ENCODE peak calls at places on chromosomes 3 and 15, in five cellular contexts. E, J, H, L and S are unnamed samples.
A peak's percentile ranks its signal among the peaks of the same experiment; 100 is the strongest.

GRCh38 chr15:50248994-50249586 is 16.4 kb downstream of the HDC start:
- DNase-seq in E (no peak), J (no peak), H (no peak), L (peak; percentile 20), S (no peak)

GRCh38 chr3:128004661-128005060 is 47.6 kb upstream of the SEC61A1 start:
- DNase-seq in E (no peak), J (no peak), H (no peak), L (no peak), S (no peak)

GRCh38 chr3:78430741-78431140 is 1337.1 kb downstream of the ROBO1 start:
- DNase-seq in E (no peak), J (no peak), H (no peak), L (no peak), S (no peak)

GRCh38 chr3:52221141-52221562 is 4.3 kb downstream of the TLR9 start:
- DNase-seq in E (no peak), J (no peak), H (no peak), L (no peak), S (no peak)

GRCh38 chr15:27671794-27672438 is 427.2 kb downstream of the OCA2 start:
- DNase-seq in E (no peak), J (no peak), H (no peak), L (no peak), S (no peak)

GRCh38 chr3:95184038-95184437 is 1121.2 kb downstream of the NSUN3 start:
- DNase-seq in E (peak; percentile 2), J (no peak), H (no peak), L (no peak), S (no peak)

GRCh38 chr3:179301645-179302044 is 21.2 kb upstream of the ZNF639 start:
- DNase-seq in E (no peak), J (no peak), H (no peak), L (no peak), S (no peak)

GRCh38 chr3:108569336-108569735 is 19.9 kb downstream of the CIP2A start:
- DNase-seq in E (no peak), J (no peak), H (no peak), L (no peak), S (no peak)

GRCh38 chr3:194537732-194538247 is 51.0 kb upstream of the ATP13A3 start:
- DNase-seq in E (peak; percentile 67), J (no peak), H (peak; percentile 81), L (peak; percentile 24), S (peak; percentile 59)

GRCh38 chr3:189389346-189389745 is 217.6 kb downstream of the TPRG1 start:
- DNase-seq in E (no peak), J (no peak), H (no peak), L (peak; percentile 79), S (no peak)

GRCh38 chr3:189490749-189491148 is 140.4 kb upstream of the TP63 start:
- DNase-seq in E (no peak), J (no peak), H (no peak), L (no peak), S (no peak)

GRCh38 chr3:127389415-127389814 is 101.6 kb upstream of the PRR20G start:
- DNase-seq in E (no peak), J (no peak), H (no peak), L (peak; percentile 24), S (no peak)

GRCh38 chr3:43436507-43437140 is 150.3 kb downstream of the SNRK start:
- DNase-seq in E (no peak), J (no peak), H (no peak), L (no peak), S (no peak)

GRCh38 chr3:72660270-72661114 is 187.8 kb downstream of the SHQ1 start:
- DNase-seq in E (no peak), J (no peak), H (no peak), L (peak; percentile 35), S (no peak)

GRCh38 chr3:33921608-33922007 is 123.2 kb downstream of the PDCD6IP start:
- DNase-seq in E (no peak), J (no peak), H (peak; percentile 67), L (peak; percentile 18), S (no peak)

GRCh38 chr3:31543375-31543774 is 10.7 kb downstream of the STT3B start:
- DNase-seq in E (no peak), J (no peak), H (no peak), L (peak; percentile 56), S (no peak)

GRCh38 chr3:155664922-155665695 is 79.8 kb downstream of the PLCH1 start:
- DNase-seq in E (peak; percentile 65), J (no peak), H (no peak), L (peak; percentile 69), S (peak; percentile 92)

GRCh38 chr3:16907245-16907644 is 22.5 kb downstream of the PLCL2 start:
- DNase-seq in E (no peak), J (no peak), H (no peak), L (no peak), S (no peak)

GRCh38 chr3:16908006-16908405 is 23.3 kb downstream of the PLCL2 start:
- DNase-seq in E (no peak), J (no peak), H (no peak), L (no peak), S (no peak)

GRCh38 chr3:16908408-16908807 is 23.7 kb downstream of the PLCL2 start:
- DNase-seq in E (no peak), J (no peak), H (no peak), L (no peak), S (no peak)

GRCh38 chr3:16905704-16906103 is 20.9 kb downstream of the PLCL2 start:
- DNase-seq in E (no peak), J (no peak), H (no peak), L (no peak), S (no peak)

GRCh38 chr3:16906679-16907078 is 21.9 kb downstream of the PLCL2 start:
- DNase-seq in E (no peak), J (no peak), H (no peak), L (no peak), S (peak; percentile 20)
- H3K4me3 ChIP-seq in E (no peak overlapping the region), J (no peak overlapping the region), H (no peak overlapping the region), L (no peak overlapping the region), S (no peak overlapping the region)

GRCh38 chr3:68878962-68879361 is 53.4 kb downstream of the TAFA4 start:
- DNase-seq in E (no peak), J (no peak), H (no peak), L (no peak), S (no peak)

GRCh38 chr3:68876112-68876713 is 56.1 kb downstream of the TAFA4 start:
- DNase-seq in E (peak; percentile 31), J (no peak), H (peak; percentile 51), L (peak; percentile 46), S (peak; percentile 15)

GRCh38 chr3:68880632-68881031 is 51.7 kb downstream of the TAFA4 start:
- DNase-seq in E (no peak), J (no peak), H (no peak), L (no peak), S (no peak)

GRCh38 chr3:68874551-68875348 is 57.6 kb downstream of the TAFA4 start:
- DNase-seq in E (no peak), J (no peak), H (no peak), L (no peak), S (no peak)

GRCh38 chr3:68878322-68878721 is 54.0 kb downstream of the TAFA4 start:
- DNase-seq in E (peak; percentile 16), J (no peak), H (peak; percentile 3), L (no peak), S (no peak)
- TF ChIP-seq CTCF in E (peak; percentile 40), J (peak; percentile 13), H (peak; percentile 46), L (peak; percentile 69), S (peak; percentile 73)

DNA sequence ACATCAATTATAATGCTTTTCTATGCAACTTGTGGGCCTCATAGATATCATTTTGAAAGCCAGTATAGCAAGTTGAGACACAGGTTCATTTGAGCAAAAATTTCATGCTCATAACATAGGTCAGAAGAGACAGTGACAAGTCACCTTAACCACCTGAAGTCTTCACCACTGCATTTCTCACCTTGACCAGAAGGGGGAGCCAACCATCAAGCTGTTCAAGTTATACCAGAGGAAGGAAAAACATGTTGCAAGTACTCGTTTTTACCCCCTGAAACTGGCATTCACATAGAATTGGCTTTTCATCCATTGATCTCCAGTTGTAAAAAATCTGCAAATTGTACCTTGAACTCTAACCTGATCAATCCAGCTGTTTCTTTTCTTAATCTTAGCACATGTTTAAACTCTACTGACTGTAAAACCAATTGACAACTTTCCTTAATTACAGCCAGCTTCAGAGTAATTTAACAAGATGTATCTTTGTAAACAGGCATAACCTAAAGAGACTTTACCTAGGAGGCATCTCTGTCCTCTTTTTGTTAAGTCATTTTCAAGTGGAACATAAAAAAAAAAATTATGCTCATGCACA is 1.4 kb downstream of the LMOD3 start:
- DNase-seq in E (peak; percentile 72), J (peak; percentile 85), H (peak; percentile 52), L (peak; percentile 67), S (no peak)
- H3K4me3 ChIP-seq in E (no peak overlapping the region), J (no peak overlapping the region), H (no peak overlapping the region), L (no peak overlapping the region), S (no peak overlapping the region)

DNA sequence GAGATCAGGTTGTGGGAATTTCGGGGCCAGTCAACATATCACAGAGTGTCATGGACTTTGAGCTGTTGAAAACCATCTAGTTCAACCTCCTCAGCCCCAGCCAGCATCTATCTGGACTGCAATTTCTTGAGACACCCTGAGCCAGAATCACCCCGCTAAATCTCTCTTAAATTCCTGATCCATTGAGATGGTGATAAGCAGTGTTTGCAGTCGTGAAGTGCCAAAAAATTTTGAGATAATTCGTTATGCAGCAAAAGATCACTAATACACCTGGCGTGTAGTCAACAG is 29.3 kb downstream of the TMED3 start:
- DNase-seq in E (no peak), J (no peak), H (no peak), L (no peak), S (no peak)
- TF ChIP-seq CTCF in E (no peak), J (no peak), H (no peak), L (no peak), S (no peak)

GRCh38 chr3:123547881-123548534 is 36.8 kb downstream of the HACD2 start:
- DNase-seq in E (no peak), J (no peak), H (no peak), L (no peak), S (no peak)

GRCh38 chr3:123552768-123553167 is 32.1 kb downstream of the HACD2 start:
- DNase-seq in E (no peak), J (no peak), H (no peak), L (no peak), S (no peak)

GRCh38 chr3:123546133-123546755 is 38.6 kb downstream of the HACD2 start:
- DNase-seq in E (no peak), J (no peak), H (peak; percentile 27), L (peak; percentile 36), S (peak; percentile 26)

DNA sequence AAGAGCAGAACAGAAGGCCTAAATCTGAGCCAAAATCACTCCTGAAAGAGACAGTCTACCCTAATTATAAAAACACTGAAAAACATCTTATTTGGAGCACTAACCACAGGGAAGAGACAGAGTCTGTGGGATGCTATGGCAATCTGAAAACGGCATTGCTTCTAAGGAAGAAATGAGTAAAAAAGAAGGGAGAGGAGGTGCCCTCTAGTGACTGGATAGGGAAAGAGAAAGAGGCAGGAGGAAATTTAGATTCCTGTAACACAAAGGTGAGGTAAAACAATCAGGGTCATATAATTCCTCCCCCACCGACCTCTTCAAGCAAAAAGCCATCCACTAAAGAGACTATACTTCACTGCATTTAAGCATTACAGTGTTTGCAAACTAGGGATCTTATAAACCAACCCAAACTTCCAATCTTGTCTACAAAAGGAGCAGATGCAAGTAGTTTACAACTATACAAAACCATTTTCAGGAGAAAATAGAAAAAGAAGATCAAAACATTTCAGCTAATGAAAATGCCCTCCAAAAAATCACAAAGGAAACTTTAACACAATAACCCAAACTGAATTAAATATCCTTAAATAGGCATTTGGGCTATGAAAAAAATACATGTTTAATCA is 32.6 kb downstream of the HACD2 start:
- DNase-seq in E (peak; percentile 4), J (no peak), H (peak; percentile 38), L (peak; percentile 19), S (no peak)
- H3K4me3 ChIP-seq in E (no peak overlapping the region), J (no peak overlapping the region), H (no peak overlapping the region), L (no peak overlapping the region), S (no peak overlapping the region)